ENCODE peak calls at places on chromosomes 13 and 19, in ten cellular contexts. One of them, this sample, is unnamed.

GRCh38 chr13:40682449-40683240 is 16.2 kb upstream of the FOXO1 start:
- DNase-seq in hepatic stellate cell: no peak
- DNase-seq in Right ventricle myocardium superior: no peak
- DNase-seq in NCI-H1105 treated with DMSO at 0.1 percent for 48 hours: peak
- DNase-seq in ascending aorta: no peak
- DNase-seq in mucosa of descending colon: no peak
- DNase-seq in stimulated activated CD4-positive, alpha-beta T cell treated with anti-CD3 and anti-CD28 coated beads, Interleukin-4, amount 100 ng/mL, for 1 hour: no peak
- DNase-seq in neural crest cell: no peak
- DNase-seq in AG04450: no peak
- DNase-seq in cerebellar cortex: peak
- DNase-seq in this sample: no peak

GRCh38 chr13:48493076-48493765 is 39.7 kb downstream of the RCBTB2 start:
- DNase-seq in ascending aorta: no peak
- DNase-seq in mucosa of descending colon: no peak
- DNase-seq in hepatic stellate cell: no peak
- DNase-seq in stimulated activated CD4-positive, alpha-beta T cell treated with anti-CD3 and anti-CD28 coated beads, Interleukin-4, amount 100 ng/mL, for 1 hour: no peak
- DNase-seq in cerebellar cortex: no peak
- DNase-seq in NCI-H1105 treated with DMSO at 0.1 percent for 48 hours: no peak
- DNase-seq in Right ventricle myocardium superior: no peak
- DNase-seq in AG04450: no peak
- DNase-seq in neural crest cell: no peak
- DNase-seq in this sample: no peak

GRCh38 chr19:30253581-30253996 is 118.6 kb upstream of the ZNF536 start:
- DNase-seq in NCI-H1105 treated with DMSO at 0.1 percent for 48 hours: no peak
- DNase-seq in Right ventricle myocardium superior: no peak
- DNase-seq in ascending aorta: no peak
- DNase-seq in mucosa of descending colon: no peak
- DNase-seq in hepatic stellate cell: no peak
- DNase-seq in neural crest cell: no peak
- DNase-seq in stimulated activated CD4-positive, alpha-beta T cell treated with anti-CD3 and anti-CD28 coated beads, Interleukin-4, amount 100 ng/mL, for 1 hour: no peak
- DNase-seq in AG04450: no peak
- DNase-seq in cerebellar cortex: no peak
- DNase-seq in this sample: no peak

GRCh38 chr19:17557461-17557860 is 2.0 kb downstream of the COLGALT1 start:
- DNase-seq in cerebellar cortex: no peak
- DNase-seq in neural crest cell: no peak
- DNase-seq in ascending aorta: no peak
- DNase-seq in Right ventricle myocardium superior: peak
- DNase-seq in stimulated activated CD4-positive, alpha-beta T cell treated with anti-CD3 and anti-CD28 coated beads, Interleukin-4, amount 100 ng/mL, for 1 hour: no peak
- DNase-seq in mucosa of descending colon: no peak
- DNase-seq in hepatic stellate cell: no peak
- DNase-seq in AG04450: no peak
- DNase-seq in NCI-H1105 treated with DMSO at 0.1 percent for 48 hours: no peak
- DNase-seq in this sample: no peak

GRCh38 chr19:28472843-28473242 is 740.1 kb downstream of the UQCRFS1 start:
- DNase-seq in cerebellar cortex: no peak
- DNase-seq in stimulated activated CD4-positive, alpha-beta T cell treated with anti-CD3 and anti-CD28 coated beads, Interleukin-4, amount 100 ng/mL, for 1 hour: no peak
- DNase-seq in neural crest cell: no peak
- DNase-seq in hepatic stellate cell: no peak
- DNase-seq in NCI-H1105 treated with DMSO at 0.1 percent for 48 hours: no peak
- DNase-seq in AG04450: no peak
- DNase-seq in ascending aorta: no peak
- DNase-seq in mucosa of descending colon: peak
- DNase-seq in Right ventricle myocardium superior: peak
- DNase-seq in this sample: no peak

GRCh38 chr13:77062097-77062496 is 35.1 kb upstream of the FBXL3 start:
- DNase-seq in neural crest cell: no peak
- DNase-seq in NCI-H1105 treated with DMSO at 0.1 percent for 48 hours: no peak
- DNase-seq in AG04450: no peak
- DNase-seq in mucosa of descending colon: no peak
- DNase-seq in hepatic stellate cell: no peak
- DNase-seq in Right ventricle myocardium superior: no peak
- DNase-seq in cerebellar cortex: no peak
- DNase-seq in stimulated activated CD4-positive, alpha-beta T cell treated with anti-CD3 and anti-CD28 coated beads, Interleukin-4, amount 100 ng/mL, for 1 hour: no peak
- DNase-seq in ascending aorta: no peak
- DNase-seq in this sample: no peak

GRCh38 chr19:7522923-7523667 is 671 bp downstream of the MCOLN1 start:
- DNase-seq in neural crest cell: no peak
- DNase-seq in ascending aorta: no peak
- DNase-seq in mucosa of descending colon: no peak
- DNase-seq in hepatic stellate cell: peak
- DNase-seq in cerebellar cortex: no peak
- DNase-seq in stimulated activated CD4-positive, alpha-beta T cell treated with anti-CD3 and anti-CD28 coated beads, Interleukin-4, amount 100 ng/mL, for 1 hour: no peak
- DNase-seq in Right ventricle myocardium superior: no peak
- DNase-seq in AG04450: no peak
- DNase-seq in NCI-H1105 treated with DMSO at 0.1 percent for 48 hours: no peak
- DNase-seq in this sample: no peak

GRCh38 chr19:29964171-29964570 is 22.1 kb downstream of the URI1 start:
- DNase-seq in cerebellar cortex: no peak
- DNase-seq in Right ventricle myocardium superior: no peak
- DNase-seq in ascending aorta: no peak
- DNase-seq in NCI-H1105 treated with DMSO at 0.1 percent for 48 hours: no peak
- DNase-seq in neural crest cell: no peak
- DNase-seq in hepatic stellate cell: no peak
- DNase-seq in mucosa of descending colon: no peak
- DNase-seq in AG04450: no peak
- DNase-seq in stimulated activated CD4-positive, alpha-beta T cell treated with anti-CD3 and anti-CD28 coated beads, Interleukin-4, amount 100 ng/mL, for 1 hour: no peak
- DNase-seq in this sample: no peak

GRCh38 chr13:38707433-38707832 is 20.6 kb downstream of the FREM2 start:
- DNase-seq in cerebellar cortex: no peak
- DNase-seq in hepatic stellate cell: no peak
- DNase-seq in neural crest cell: no peak
- DNase-seq in NCI-H1105 treated with DMSO at 0.1 percent for 48 hours: no peak
- DNase-seq in mucosa of descending colon: no peak
- DNase-seq in ascending aorta: no peak
- DNase-seq in Right ventricle myocardium superior: no peak
- DNase-seq in stimulated activated CD4-positive, alpha-beta T cell treated with anti-CD3 and anti-CD28 coated beads, Interleukin-4, amount 100 ng/mL, for 1 hour: no peak
- DNase-seq in AG04450: no peak
- DNase-seq in this sample: no peak

GRCh38 chr13:112115403-112116091 is 48.6 kb downstream of the SOX1 start:
- DNase-seq in stimulated activated CD4-positive, alpha-beta T cell treated with anti-CD3 and anti-CD28 coated beads, Interleukin-4, amount 100 ng/mL, for 1 hour: no peak
- DNase-seq in NCI-H1105 treated with DMSO at 0.1 percent for 48 hours: no peak
- DNase-seq in cerebellar cortex: no peak
- DNase-seq in hepatic stellate cell: no peak
- DNase-seq in ascending aorta: no peak
- DNase-seq in mucosa of descending colon: no peak
- DNase-seq in neural crest cell: no peak
- DNase-seq in Right ventricle myocardium superior: no peak
- DNase-seq in AG04450: no peak
- DNase-seq in this sample: no peak

GRCh38 chr19:10503002-10503789 is at the start of gene KEAP1:
- DNase-seq in neural crest cell: peak
- DNase-seq in NCI-H1105 treated with DMSO at 0.1 percent for 48 hours: peak
- DNase-seq in ascending aorta: no peak
- DNase-seq in hepatic stellate cell: peak
- DNase-seq in AG04450: no peak
- DNase-seq in Right ventricle myocardium superior: peak
- DNase-seq in mucosa of descending colon: peak
- DNase-seq in stimulated activated CD4-positive, alpha-beta T cell treated with anti-CD3 and anti-CD28 coated beads, Interleukin-4, amount 100 ng/mL, for 1 hour: peak
- DNase-seq in cerebellar cortex: peak
- DNase-seq in this sample: no peak

GRCh38 chr19:8304841-8305621 is 3.1 kb downstream of the CD320 start:
- DNase-seq in Right ventricle myocardium superior: no peak
- DNase-seq in neural crest cell: peak
- DNase-seq in mucosa of descending colon: peak
- DNase-seq in stimulated activated CD4-positive, alpha-beta T cell treated with anti-CD3 and anti-CD28 coated beads, Interleukin-4, amount 100 ng/mL, for 1 hour: peak
- DNase-seq in hepatic stellate cell: no peak
- DNase-seq in AG04450: no peak
- DNase-seq in ascending aorta: peak
- DNase-seq in cerebellar cortex: no peak
- DNase-seq in NCI-H1105 treated with DMSO at 0.1 percent for 48 hours: no peak
- DNase-seq in this sample: no peak

GRCh38 chr19:27740396-27740795 is 1472.6 kb downstream of the UQCRFS1 start:
- DNase-seq in NCI-H1105 treated with DMSO at 0.1 percent for 48 hours: no peak
- DNase-seq in ascending aorta: peak
- DNase-seq in mucosa of descending colon: no peak
- DNase-seq in stimulated activated CD4-positive, alpha-beta T cell treated with anti-CD3 and anti-CD28 coated beads, Interleukin-4, amount 100 ng/mL, for 1 hour: no peak
- DNase-seq in cerebellar cortex: peak
- DNase-seq in AG04450: no peak
- DNase-seq in hepatic stellate cell: no peak
- DNase-seq in neural crest cell: no peak
- DNase-seq in Right ventricle myocardium superior: no peak
- DNase-seq in this sample: no peak

GRCh38 chr13:42401376-42401775 is 129.4 kb downstream of the AKAP11 start:
- DNase-seq in AG04450: no peak
- DNase-seq in stimulated activated CD4-positive, alpha-beta T cell treated with anti-CD3 and anti-CD28 coated beads, Interleukin-4, amount 100 ng/mL, for 1 hour: no peak
- DNase-seq in mucosa of descending colon: no peak
- DNase-seq in cerebellar cortex: no peak
- DNase-seq in Right ventricle myocardium superior: no peak
- DNase-seq in hepatic stellate cell: no peak
- DNase-seq in neural crest cell: no peak
- DNase-seq in ascending aorta: no peak
- DNase-seq in NCI-H1105 treated with DMSO at 0.1 percent for 48 hours: peak
- DNase-seq in this sample: no peak

GRCh38 chr13:76882431-76882830 is 3.8 kb downstream of the KCTD12 start:
- DNase-seq in stimulated activated CD4-positive, alpha-beta T cell treated with anti-CD3 and anti-CD28 coated beads, Interleukin-4, amount 100 ng/mL, for 1 hour: no peak
- DNase-seq in mucosa of descending colon: no peak
- DNase-seq in AG04450: no peak
- DNase-seq in hepatic stellate cell: no peak
- DNase-seq in cerebellar cortex: peak
- DNase-seq in Right ventricle myocardium superior: no peak
- DNase-seq in NCI-H1105 treated with DMSO at 0.1 percent for 48 hours: no peak
- DNase-seq in neural crest cell: no peak
- DNase-seq in ascending aorta: no peak
- DNase-seq in this sample: no peak

GRCh38 chr13:106867249-106867648 is 299.3 kb upstream of the ARGLU1 start:
- DNase-seq in NCI-H1105 treated with DMSO at 0.1 percent for 48 hours: no peak
- DNase-seq in mucosa of descending colon: no peak
- DNase-seq in stimulated activated CD4-positive, alpha-beta T cell treated with anti-CD3 and anti-CD28 coated beads, Interleukin-4, amount 100 ng/mL, for 1 hour: no peak
- DNase-seq in Right ventricle myocardium superior: no peak
- DNase-seq in hepatic stellate cell: no peak
- DNase-seq in cerebellar cortex: no peak
- DNase-seq in AG04450: no peak
- DNase-seq in neural crest cell: peak
- DNase-seq in ascending aorta: no peak
- DNase-seq in this sample: no peak

GRCh38 chr19:17686027-17686511 is 2.1 kb downstream of the UNC13A start:
- DNase-seq in stimulated activated CD4-positive, alpha-beta T cell treated with anti-CD3 and anti-CD28 coated beads, Interleukin-4, amount 100 ng/mL, for 1 hour: no peak
- DNase-seq in cerebellar cortex: no peak
- DNase-seq in neural crest cell: no peak
- DNase-seq in hepatic stellate cell: peak
- DNase-seq in NCI-H1105 treated with DMSO at 0.1 percent for 48 hours: no peak
- DNase-seq in mucosa of descending colon: no peak
- DNase-seq in ascending aorta: peak
- DNase-seq in AG04450: no peak
- DNase-seq in Right ventricle myocardium superior: no peak
- DNase-seq in this sample: no peak

This sample was measured in brain pericyte.